ENCODE peak calls at places on chromosomes 6 and 20, in five cellular contexts. G is NCI-H82, C is AG08395, F is foreskin fibroblast, N is T-helper 17 cell. L is an unnamed sample.

GRCh38 chr6:36977470-36977941 is 8.5 kb downstream of the MTCH1 start:
- DNase-seq in C (no peak), N (no peak), F (no peak), G (peak), L (peak)

GRCh38 chr6:97198181-97198580 is 84.8 kb downstream of the MMS22L start:
- DNase-seq in F (no peak), N (no peak), G (no peak), C (no peak), L (no peak)

GRCh38 chr20:34045294-34045693 is 51.6 kb downstream of the RALY start:
- DNase-seq in F (no peak), N (no peak), C (no peak), G (no peak), L (no peak)

GRCh38 chr6:84643778-84644177 is 120.6 kb downstream of the TBX18 start:
- DNase-seq in N (no peak), C (no peak), F (no peak), G (no peak), L (no peak)

GRCh38 chr20:35173576-35174192 is 1.8 kb downstream of the PROCR start:
- DNase-seq in C (no peak), N (no peak), G (no peak), F (no peak), L (no peak)

GRCh38 chr6:20414711-20415110 is 13.0 kb downstream of the E2F3 start:
- DNase-seq in F (no peak), C (no peak), N (no peak), G (no peak), L (no peak)

GRCh38 chr6:73798592-73798991 is 102.6 kb downstream of the CD109 start:
- DNase-seq in G (no peak), C (peak), N (no peak), F (peak), L (peak)

GRCh38 chr6:156988276-156989158 is 211.3 kb downstream of the ARID1B start:
- DNase-seq in G (no peak), N (no peak), C (no peak), F (no peak), L (peak)

GRCh38 chr6:7647504-7647903 is 57.5 kb downstream of the SNRNP48 start:
- DNase-seq in G (no peak), N (no peak), C (no peak), F (no peak), L (no peak)

GRCh38 chr6:140192018-140192417 is 817.6 kb upstream of the CITED2 start:
- DNase-seq in G (no peak), N (no peak), F (no peak), C (no peak), L (no peak)

GRCh38 chr6:5175635-5176034 is 85.1 kb downstream of the LYRM4 start:
- DNase-seq in F (no peak), N (no peak), G (no peak), C (no peak), L (no peak)

GRCh38 chr20:45817652-45818194 is 5.3 kb downstream of the UBE2C start:
- DNase-seq in C (peak), F (peak), N (no peak), G (no peak), L (no peak)

GRCh38 chr20:49768204-49769124 is 44.2 kb upstream of the SLC9A8 start:
- DNase-seq in C (peak), F (peak), G (no peak), N (no peak), L (peak)

GRCh38 chr6:5422321-5422915 is 161.1 kb downstream of the FARS2 start:
- DNase-seq in C (peak), G (peak), N (no peak), F (peak), L (peak)

GRCh38 chr20:41182296-41183212 is 45.2 kb downstream of the PLCG1 start:
- DNase-seq in C (no peak), G (no peak), N (no peak), F (no peak), L (no peak)

GRCh38 chr6:34182751-34183531 is 37.1 kb upstream of the GRM4 start:
- DNase-seq in N (peak), C (no peak), F (no peak), G (no peak), L (no peak)

GRCh38 chr6:140879861-140880260 is 1252.9 kb upstream of the GJE1 start:
- DNase-seq in F (peak), C (peak), G (no peak), N (no peak), L (no peak)

GRCh38 chr20:41165001-41165882 is 27.9 kb downstream of the PLCG1 start:
- DNase-seq in N (no peak), C (no peak), G (no peak), F (no peak), L (no peak)

L was measured in iPS-NIHi11.